ENCODE peak calls at places on chromosomes 11 and 22, in six cellular contexts. C is tibial nerve, S is uterus, X is heart left ventricle, O is transverse colon, F is breast epithelium. J is an unnamed sample.

GRCh38 chr11:88174627-88175003 is 628 bp downstream of the RAB38 start:
- DNase-seq in C (peak; percentile 35), S (peak; percentile 52), X (peak; percentile 57), O (peak; percentile 74), F (peak; percentile 55), J (peak; percentile 63)

GRCh38 chr11:66877585-66877984 is 20.7 kb downstream of the LRFN4 start:
- DNase-seq in C (no peak), S (no peak), X (no peak), O (no peak), F (no peak), J (no peak)

GRCh38 chr22:19722915-19723164 is 499 bp upstream of the GP1BB start:
- DNase-seq in C (no peak), S (no peak), X (no peak), O (no peak), F (no peak), J (no peak)

GRCh38 chr11:62108017-62108750 is 15.6 kb upstream of the INCENP start:
- DNase-seq in C (no peak), S (no peak), X (peak; percentile 59), O (no peak), F (no peak), J (peak; percentile 26)

GRCh38 chr22:42313804-42314581 is 43.5 kb upstream of the TCF20 start:
- DNase-seq in C (no peak), S (peak; percentile 39), X (no peak), O (peak; percentile 87), F (peak; percentile 63), J (peak; percentile 61)

GRCh38 chr11:117905524-117905923 is 23.7 kb downstream of the TMPRSS13 start:
- DNase-seq in C (no peak), S (no peak), X (no peak), O (no peak), F (peak; percentile 9), J (no peak)

GRCh38 chr11:7098235-7098832 is 9.5 kb downstream of the RBMXL2 start:
- DNase-seq in C (no peak), S (no peak), X (no peak), O (no peak), F (no peak), J (no peak)

GRCh38 chr11:41377709-41378394 is 81.6 kb downstream of the LRRC4C start:
- DNase-seq in C (no peak), S (no peak), X (no peak), O (no peak), F (no peak), J (peak; percentile 34)

GRCh38 chr11:693415-693831 is 1.6 kb downstream of the DEAF1 start:
- DNase-seq in C (no peak), S (no peak), X (no peak), O (no peak), F (no peak), J (no peak)

GRCh38 chr22:36770946-36771340 is 5.0 kb downstream of the IFT27 start:
- DNase-seq in C (no peak), S (no peak), X (no peak), O (no peak), F (peak; percentile 39), J (peak; percentile 9)

DNA sequence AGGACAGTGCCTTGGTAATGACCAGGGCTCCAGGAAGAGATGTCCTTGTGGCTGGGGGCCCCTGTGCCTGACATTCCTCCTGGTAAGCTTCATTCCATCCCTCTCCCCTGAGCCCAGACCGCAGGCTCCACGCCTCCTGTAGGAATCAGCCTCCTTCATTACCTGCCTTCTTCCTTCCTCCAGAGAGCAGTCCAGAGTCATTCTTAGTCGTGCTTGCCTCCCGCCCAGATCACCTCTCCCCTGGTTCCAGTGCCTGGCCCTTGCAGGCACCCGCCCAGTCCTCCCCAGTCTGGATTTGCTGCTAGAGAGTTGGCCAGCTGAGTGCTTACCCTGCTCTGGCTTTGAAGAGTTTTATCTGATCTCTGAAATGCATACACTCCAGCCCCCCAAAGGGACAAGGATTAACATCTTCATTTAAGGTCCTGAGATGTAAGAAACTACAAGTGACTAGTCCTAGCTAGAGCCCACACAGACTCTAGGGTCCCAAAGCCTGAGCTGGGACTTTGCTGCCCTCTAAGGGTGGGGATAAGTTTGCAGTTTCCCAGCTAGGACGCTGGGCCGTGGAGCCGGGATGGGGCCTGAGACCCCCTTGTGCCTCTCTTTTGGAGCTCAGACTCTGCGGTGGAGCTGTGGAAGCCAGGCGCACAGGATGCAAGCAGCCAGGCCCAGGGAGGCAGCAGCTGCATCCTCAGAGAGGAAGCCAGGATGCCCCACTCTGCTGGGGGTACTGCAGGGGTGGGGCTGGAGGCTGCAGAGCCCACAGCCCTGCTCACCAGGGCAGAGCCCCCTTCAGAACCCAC is 1.6 kb downstream of the NR1H3 start:
- DNase-seq in C (no peak), S (no peak), X (peak; percentile 54), O (peak; percentile 83), F (no peak), J (no peak)
- H3K4me1 ChIP-seq in C (peaks cover 37% of the 10 kb centered on the region), S (no peaks in the 10 kb centered on the region), X (peaks cover 55% of the 10 kb centered on the region), O (peaks cover 16% of the 10 kb centered on the region), F (no peaks in the 10 kb centered on the region), J (peaks cover 39% of the 10 kb centered on the region)

GRCh38 chr11:72739240-72740059 is 12.8 kb downstream of the ARAP1 start:
- DNase-seq in C (no peak), S (no peak), X (no peak), O (no peak), F (no peak), J (no peak)

GRCh38 chr11:72737341-72737740 is 14.9 kb downstream of the ARAP1 start:
- DNase-seq in C (no peak), S (no peak), X (no peak), O (no peak), F (no peak), J (no peak)

GRCh38 chr11:72740060-72740424 is 12.2 kb downstream of the ARAP1 start:
- DNase-seq in C (no peak), S (no peak), X (no peak), O (no peak), F (no peak), J (no peak)

GRCh38 chr11:72736452-72737069 is 15.6 kb downstream of the ARAP1 start:
- DNase-seq in C (no peak), S (no peak), X (peak; percentile 58), O (no peak), F (no peak), J (no peak)

GRCh38 chr11:72738199-72739141 is 13.7 kb downstream of the ARAP1 start:
- DNase-seq in C (no peak), S (no peak), X (no peak), O (no peak), F (no peak), J (no peak)
- H3K4me3 ChIP-seq in C (no peak overlapping the region), S (no peak overlapping the region), X (peak overlapping the region; percentile 23), O (no peak overlapping the region), F (peak overlapping the region; percentile 19), J (no peak overlapping the region)

GRCh38 chr11:121722431-121723256 is 269.9 kb upstream of the SORL1-AS1 start:
- DNase-seq in C (peak; percentile 83), S (peak; percentile 85), X (peak; percentile 86), O (peak; percentile 47), F (peak; percentile 67), J (peak; percentile 70)
- TF ChIP-seq POLR2A in C (peak; percentile 77), S (peak; percentile 7), X (no peak), O (peak; percentile 41), F (peak; percentile 47), J (peak; percentile 30)

GRCh38 chr22:24495365-24495675 is 188 bp downstream of the UPB1 start:
- DNase-seq in C (no peak), S (no peak), X (no peak), O (no peak), F (no peak), J (no peak)
- H3K4me1 ChIP-seq in C (no peaks in the 10 kb centered on the region), S (no peaks in the 10 kb centered on the region), X (no peaks in the 10 kb centered on the region), O (no peaks in the 10 kb centered on the region), F (no peaks in the 10 kb centered on the region), J (peaks cover 10% of the 10 kb centered on the region)

DNA sequence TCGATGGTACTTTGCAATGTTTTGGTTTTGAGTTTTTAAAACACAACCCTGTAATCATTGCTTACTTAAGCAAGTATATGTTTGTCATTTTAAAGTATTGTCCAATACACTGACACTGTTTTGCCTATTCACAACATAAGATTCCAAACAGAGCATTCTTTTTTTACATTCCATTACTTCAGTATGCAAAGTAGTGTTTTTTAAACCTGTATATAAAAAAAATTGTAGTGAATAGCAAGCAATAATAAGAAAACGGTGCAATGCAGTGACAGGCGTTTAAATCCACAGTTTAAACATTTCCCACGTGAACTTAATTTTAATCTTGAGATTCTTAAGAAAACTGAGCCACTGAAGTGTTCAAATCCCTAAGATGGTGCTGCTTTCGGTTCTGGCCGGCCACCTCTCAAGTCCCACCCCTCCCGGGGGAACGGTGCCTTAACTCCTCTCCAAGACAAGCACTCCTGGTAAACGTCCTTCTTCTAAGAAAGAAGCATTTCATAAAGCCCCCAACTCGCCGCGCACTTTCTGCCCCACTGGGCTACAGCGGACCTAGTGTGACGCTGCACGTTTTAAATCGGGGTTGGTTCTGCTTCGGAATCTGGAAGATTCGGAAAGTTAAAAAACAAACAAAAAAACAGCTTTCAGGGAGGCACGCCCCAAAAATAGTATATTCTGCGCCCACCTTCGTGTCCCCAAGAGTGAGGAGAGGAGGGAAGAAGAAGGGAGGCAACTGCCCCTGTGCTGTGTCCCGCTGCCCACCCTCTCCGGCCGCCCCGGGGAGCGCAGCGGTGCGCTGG is 2.9 kb downstream of the PGR start:
- DNase-seq in C (peak; percentile 53), S (peak; percentile 44), X (peak; percentile 46), O (no peak), F (no peak), J (peak; percentile 2)
- H3K4me3 ChIP-seq in C (peak overlapping the region; percentile 41), S (peak overlapping the region; percentile 78), X (peak overlapping the region; percentile 74), O (peak overlapping the region; percentile 16), F (peak overlapping the region; percentile 87), J (no peak overlapping the region)

GRCh38 chr11:116862951-116863350 is 25.5 kb upstream of the APOA1 start:
- DNase-seq in C (no peak), S (no peak), X (no peak), O (no peak), F (no peak), J (no peak)

GRCh38 chr11:116862101-116862637 is 24.7 kb upstream of the APOA1 start:
- DNase-seq in C (no peak), S (no peak), X (no peak), O (no peak), F (no peak), J (no peak)

GRCh38 chr11:116866774-116867455 is 29.5 kb upstream of the APOA1 start:
- DNase-seq in C (no peak), S (no peak), X (no peak), O (no peak), F (no peak), J (no peak)

GRCh38 chr11:116865696-116866095 is 28.3 kb upstream of the APOA1 start:
- DNase-seq in C (no peak), S (no peak), X (no peak), O (no peak), F (no peak), J (no peak)

DNA sequence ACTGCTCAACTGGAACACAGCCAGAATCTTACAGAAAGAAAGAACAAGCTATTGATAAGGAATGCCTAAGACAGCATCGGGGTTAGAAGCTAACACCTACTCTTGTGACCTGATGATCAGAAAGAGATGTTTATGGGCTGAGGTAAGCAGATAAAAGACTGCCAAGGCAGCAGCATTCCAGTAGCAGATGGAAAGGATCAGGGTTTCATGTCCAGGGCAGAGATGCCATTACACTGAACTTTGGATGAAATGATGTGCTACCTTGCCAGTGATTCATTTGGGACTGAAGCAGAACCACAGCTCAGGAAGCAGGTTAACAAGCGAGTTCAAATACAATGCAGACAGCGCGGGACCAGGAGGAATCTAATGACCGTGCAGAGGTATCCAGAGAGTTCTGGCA is 27.1 kb upstream of the APOA1 start:
- DNase-seq in C (no peak), S (no peak), X (no peak), O (no peak), F (no peak), J (no peak)
- TF ChIP-seq POLR2A in C (no peak), S (no peak), X (no peak), O (no peak), F (no peak), J (no peak)